ENCODE peak calls at places on chromosomes 16 and 17, in six cellular contexts. M, I, G, B, Z and W are unnamed samples.

GRCh38 chr17:79407385-79407784 is 203.5 kb downstream of the RBFOX3 start:
- DNase-seq in I (no peak), Z (no peak), B (no peak), G (no peak), M (no peak), W (no peak)

GRCh38 chr16:85072947-85073346 is 39.3 kb downstream of the CIBAR2 start:
- DNase-seq in Z (peak; percentile 78), B (no peak), M (peak; percentile 66), I (no peak), G (no peak), W (peak; percentile 46)

GRCh38 chr17:58487589-58488427 is at the start of gene HSF5:
- DNase-seq in I (peak; percentile 57), Z (peak; percentile 47), M (no peak), G (no peak), B (no peak), W (no peak)

GRCh38 chr16:82055728-82056549 is 20.9 kb downstream of the HSD17B2 start:
- DNase-seq in B (peak; percentile 20), I (no peak), M (no peak), G (no peak), Z (no peak), W (no peak)

GRCh38 chr16:73068546-73069401 is 20.8 kb upstream of the ZFHX3 start:
- DNase-seq in I (no peak), G (peak; percentile 64), Z (peak; percentile 94), M (peak; percentile 84), B (no peak), W (no peak)

GRCh38 chr17:8499171-8499570 is 63.5 kb downstream of the NDEL1 start:
- DNase-seq in Z (no peak), G (no peak), B (no peak), I (no peak), M (no peak), W (no peak)

GRCh38 chr17:34579017-34579946 is at the start of gene TMEM132E:
- DNase-seq in B (no peak), M (peak; percentile 52), Z (peak; percentile 45), I (no peak), G (peak; percentile 61), W (no peak)

GRCh38 chr17:45732926-45733505 is 51.1 kb upstream of the CRHR1 start:
- DNase-seq in I (no peak), G (no peak), B (no peak), M (no peak), Z (no peak), W (no peak)

GRCh38 chr16:89343501-89344291 is 126.2 kb downstream of the ZNF778 start:
- DNase-seq in G (peak; percentile 26), Z (no peak), M (no peak), I (no peak), B (no peak), W (peak; percentile 65)

GRCh38 chr16:12092347-12092882 is 115.9 kb downstream of the SNX29 start:
- DNase-seq in Z (peak; percentile 89), M (no peak), G (no peak), I (no peak), B (no peak), W (peak; percentile 72)

GRCh38 chr17:78128616-78129384 is at the start of gene TMC6:
- DNase-seq in M (peak; percentile 73), G (no peak), I (peak; percentile 71), Z (no peak), B (peak; percentile 89), W (no peak)

GRCh38 chr16:749010-749409 is 8.2 kb upstream of the CIAO3 start:
- DNase-seq in I (no peak), B (no peak), G (no peak), Z (peak; percentile 90), M (no peak), W (peak; percentile 73)

GRCh38 chr17:75325827-75326586 is 36.8 kb upstream of the SLC25A19 start:
- DNase-seq in I (no peak), Z (peak; percentile 90), M (no peak), G (no peak), B (no peak), W (no peak)

GRCh38 chr17:28572294-28573099 is 1.2 kb upstream of the PIGS start:
- DNase-seq in B (no peak), I (no peak), G (no peak), M (no peak), Z (no peak), W (no peak)

GRCh38 chr16:84462296-84463210 is 41.9 kb downstream of the MEAK7 start:
- DNase-seq in G (no peak), Z (no peak), B (no peak), I (no peak), M (no peak), W (no peak)

GRCh38 chr17:61009619-61010018 is 332.0 kb downstream of the BCAS3 start:
- DNase-seq in B (no peak), I (no peak), Z (peak; percentile 42), G (no peak), M (no peak), W (no peak)

GRCh38 chr17:73091770-73092517 is 544 bp downstream of the SLC39A11 start:
- DNase-seq in M (peak; percentile 45), G (no peak), Z (peak; percentile 35), B (peak; percentile 52), I (no peak), W (no peak)

GRCh38 chr16:75193730-75194444 is 13.1 kb downstream of the CTRB2 start:
- DNase-seq in B (no peak), I (no peak), Z (no peak), G (no peak), M (peak; percentile 31), W (no peak)

GRCh38 chr16:19179890-19180490 is 11.9 kb downstream of the SYT17 start:
- DNase-seq in M (peak; percentile 57), I (no peak), B (peak; percentile 66), G (no peak), Z (peak; percentile 52), W (no peak)

GRCh38 chr17:74924250-74924948 is at the start of gene OTOP2:
- DNase-seq in M (no peak), G (no peak), Z (no peak), I (no peak), B (no peak), W (no peak)